ENCODE peak calls at places on chromosomes 5 and 9, in four cellular contexts. Q, L, I and N are unnamed samples.

GRCh38 chr9:122814545-122814944 is 13.8 kb downstream of the PDCL start:
- DNase-seq in L (no peak), Q (no peak), I (no peak), N (no peak)

GRCh38 chr9:19117039-19117716 is 10.1 kb downstream of the PLIN2 start:
- DNase-seq in Q (no peak), I (no peak), L (no peak), N (no peak)

GRCh38 chr5:7493622-7494021 is 97.7 kb downstream of the ADCY2 start:
- DNase-seq in I (no peak), L (no peak), Q (no peak), N (no peak)

GRCh38 chr5:123845356-123846100 is 333.6 kb downstream of the CSNK1G3 start:
- DNase-seq in Q (no peak), L (no peak), I (no peak), N (no peak)

GRCh38 chr5:112915831-112916230 is 6.2 kb downstream of the REEP5 start:
- DNase-seq in Q (no peak), I (no peak), L (no peak), N (no peak)

GRCh38 chr5:140672455-140673186 is 755 bp downstream of the DND1 start:
- DNase-seq in Q (no peak), I (no peak), L (peak), N (peak)

GRCh38 chr5:109612278-109612905 is 77.3 kb upstream of the MAN2A1 start:
- DNase-seq in I (no peak), L (no peak), Q (no peak), N (no peak)

GRCh38 chr5:149776376-149777305 is 46.5 kb downstream of the PPARGC1B start:
- DNase-seq in I (no peak), L (no peak), Q (no peak), N (no peak)

GRCh38 chr5:132765311-132766019 is 11.6 kb downstream of the SEPTIN8 start:
- DNase-seq in I (no peak), Q (no peak), L (no peak), N (no peak)

GRCh38 chr9:133167769-133168168 is 4.1 kb upstream of the GBGT1 start:
- DNase-seq in L (peak), I (no peak), Q (no peak), N (no peak)

GRCh38 chr9:7154650-7155049 is 396.9 kb downstream of the KDM4C start:
- DNase-seq in L (no peak), Q (no peak), I (no peak), N (no peak)

GRCh38 chr5:141560725-141561483 is 57.9 kb downstream of the DIAPH1 start:
- DNase-seq in Q (peak), L (peak), I (peak), N (peak)

GRCh38 chr5:164688437-164688836 is 1183.0 kb downstream of the MAT2B start:
- DNase-seq in Q (no peak), L (no peak), I (no peak), N (no peak)

GRCh38 chr5:151680944-151681427 is 5.7 kb downstream of the SPARC start:
- DNase-seq in Q (no peak), L (no peak), I (no peak), N (peak)

GRCh38 chr5:154260224-154260859 is 69.8 kb downstream of the GALNT10 start:
- DNase-seq in Q (no peak), I (no peak), L (no peak), N (peak)

GRCh38 chr9:95736370-95736769 is 139.1 kb upstream of the ERCC6L2 start:
- DNase-seq in L (no peak), Q (no peak), I (no peak), N (no peak)

GRCh38 chr5:136066705-136067271 is 38.0 kb downstream of the TGFBI start:
- DNase-seq in I (no peak), Q (peak), L (no peak), N (peak)

GRCh38 chr9:2691212-2691611 is 26.1 kb upstream of the KCNV2 start:
- DNase-seq in Q (no peak), L (no peak), I (no peak), N (no peak)

GRCh38 chr9:114386886-114387677 is 700 bp downstream of the AKNA start:
- DNase-seq in Q (no peak), L (peak), I (peak), N (peak)

GRCh38 chr9:77084094-77084493 is 64.6 kb downstream of the FOXB2 start:
- DNase-seq in I (no peak), L (no peak), Q (no peak), N (no peak)

GRCh38 chr5:28512648-28513047 is 1474.3 kb upstream of the CDH9 start:
- DNase-seq in Q (no peak), I (no peak), L (no peak), N (no peak)

GRCh38 chr5:114419941-114420340 is 58.1 kb downstream of the KCNN2 start:
- DNase-seq in L (no peak), Q (peak), I (peak), N (peak)

GRCh38 chr9:111414406-111414805 is 69.8 kb downstream of the ECPAS start:
- DNase-seq in I (no peak), Q (no peak), L (no peak), N (no peak)

GRCh38 chr5:54671111-54671531 is 153.6 kb downstream of the SNX18 start:
- DNase-seq in Q (no peak), I (no peak), L (no peak), N (peak)

GRCh38 chr9:15942806-15943424 is 390.1 kb downstream of the CCDC171 start:
- DNase-seq in L (no peak), I (no peak), Q (no peak), N (peak)

GRCh38 chr9:69471433-69471832 is 146.4 kb downstream of the ENTREP1 start:
- DNase-seq in Q (no peak), I (peak), L (no peak), N (no peak)

GRCh38 chr5:123645024-123645603 is 133.1 kb downstream of the CSNK1G3 start:
- DNase-seq in I (no peak), L (no peak), Q (no peak), N (no peak)

GRCh38 chr5:34685485-34686197 is 29.5 kb downstream of the RAI14 start:
- DNase-seq in I (peak), Q (no peak), L (no peak), N (peak)

GRCh38 chr5:74105126-74105780 is 479.3 kb downstream of the ARHGEF28 start:
- DNase-seq in L (no peak), Q (no peak), I (no peak), N (no peak)

GRCh38 chr5:155969510-155969909 is 357.5 kb upstream of the SGCD start:
- DNase-seq in I (no peak), Q (no peak), L (no peak), N (no peak)

GRCh38 chr5:142915840-142916424 is 145.8 kb downstream of the ARHGAP26 start:
- DNase-seq in I (peak), Q (no peak), L (no peak), N (peak)

GRCh38 chr9:38044706-38045105 is 24.3 kb downstream of the SHB start:
- DNase-seq in L (no peak), I (no peak), Q (no peak), N (no peak)

GRCh38 chr9:89849096-89849495 is 244.3 kb downstream of the GADD45G start:
- DNase-seq in I (no peak), L (no peak), Q (no peak), N (no peak)

GRCh38 chr9:89850633-89851325 is 246.0 kb downstream of the GADD45G start:
- DNase-seq in Q (no peak), I (peak), L (peak), N (no peak)

GRCh38 chr9:89848060-89849040 is 243.5 kb downstream of the GADD45G start:
- DNase-seq in L (no peak), I (no peak), Q (no peak), N (no peak)

GRCh38 chr9:89853161-89853560 is 248.3 kb downstream of the GADD45G start:
- DNase-seq in I (no peak), L (no peak), Q (no peak), N (no peak)

DNA sequence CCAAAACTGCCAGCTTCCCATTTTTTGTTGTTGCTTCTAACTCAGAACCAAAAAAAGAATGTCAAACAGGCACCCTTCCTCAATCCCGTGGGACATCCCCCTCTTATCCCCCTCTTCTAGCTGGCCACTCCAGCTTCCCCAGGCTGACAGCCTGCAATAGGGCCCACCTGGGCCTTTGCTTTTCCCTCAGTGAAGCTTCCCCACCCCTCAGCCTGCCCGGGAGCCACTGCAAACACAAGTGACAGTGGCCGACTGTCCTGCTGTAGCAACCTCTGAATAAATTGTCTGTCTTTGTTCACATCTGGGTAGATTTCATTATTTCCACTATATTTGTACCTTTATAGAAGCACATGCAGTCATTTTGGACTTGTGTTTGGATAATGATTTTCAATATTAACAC is 245.3 kb downstream of the GADD45G start:
- DNase-seq in I (no peak), Q (no peak), L (no peak), N (no peak)
- H3K4me3 ChIP-seq in I (no peak), Q (no peak), L (no peak), N (no peak)

DNA sequence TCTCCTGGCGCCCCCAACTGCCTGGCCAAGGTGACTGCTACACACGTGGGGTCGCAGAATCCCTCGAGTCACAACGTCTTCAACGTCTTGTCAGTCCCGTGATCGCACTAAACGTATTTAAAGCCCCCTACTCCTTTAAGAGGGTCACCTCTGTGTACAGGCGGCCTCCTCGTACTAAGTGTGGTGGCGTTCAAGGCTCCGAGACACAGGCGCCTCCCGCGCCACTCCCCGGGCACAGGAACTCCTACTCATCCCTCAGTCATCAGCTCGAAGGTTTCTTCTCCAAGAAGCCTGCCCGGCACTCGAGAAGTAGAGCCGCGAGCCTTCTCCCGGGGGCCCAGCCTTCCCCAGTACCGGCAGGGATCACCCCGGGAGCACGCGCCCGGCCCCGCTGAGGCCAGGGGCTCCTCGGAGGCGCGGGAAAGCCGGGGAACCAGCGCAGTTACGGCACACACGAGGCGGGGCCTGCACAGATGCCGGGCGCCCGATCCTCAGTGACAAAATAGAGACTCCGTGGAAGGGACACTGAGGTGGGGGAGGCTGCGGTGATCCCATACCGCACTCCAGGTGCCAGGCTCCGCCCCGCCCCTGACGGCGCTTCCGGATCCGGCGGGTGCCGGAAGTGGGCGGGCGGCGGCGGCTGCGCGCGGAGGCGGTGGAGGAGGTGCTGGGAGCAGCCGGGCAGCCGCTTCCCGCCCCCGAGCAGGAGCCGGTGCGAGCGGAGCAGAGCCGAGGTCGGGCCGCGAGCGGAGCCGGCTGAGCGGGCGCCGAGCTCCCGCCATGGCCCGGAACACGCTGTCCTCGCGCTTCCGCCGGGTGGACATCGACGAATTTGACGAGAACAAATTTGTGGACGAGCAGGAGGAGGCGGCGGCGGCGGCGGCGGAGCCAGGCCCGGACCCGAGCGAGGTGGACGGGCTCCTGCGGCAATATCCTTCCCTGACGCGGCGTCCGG is 6.9 kb downstream of the ARPC5L start:
- DNase-seq in L (peak), I (peak), Q (peak), N (peak)
- TF ChIP-seq CTCF in L (no peak), I (peak), Q (peak), N (no peak)

GRCh38 chr9:98329904-98330303 is 74.5 kb upstream of the TBC1D2 start:
- DNase-seq in L (no peak), Q (no peak), I (no peak), N (no peak)

GRCh38 chr9:98330831-98331230 is 75.4 kb upstream of the TBC1D2 start:
- DNase-seq in Q (peak), L (no peak), I (peak), N (peak)

GRCh38 chr9:98333703-98334582 is 78.5 kb upstream of the TBC1D2 start:
- DNase-seq in Q (peak), I (peak), L (no peak), N (peak)

GRCh38 chr9:98332405-98332831 is 77.0 kb upstream of the TBC1D2 start:
- DNase-seq in Q (no peak), L (no peak), I (no peak), N (peak)

GRCh38 chr9:98331536-98332259 is 76.2 kb upstream of the TBC1D2 start:
- DNase-seq in I (no peak), Q (no peak), L (no peak), N (peak)
- H3K4me3 ChIP-seq in I (no peak), Q (no peak), L (no peak), N (no peak)

DNA sequence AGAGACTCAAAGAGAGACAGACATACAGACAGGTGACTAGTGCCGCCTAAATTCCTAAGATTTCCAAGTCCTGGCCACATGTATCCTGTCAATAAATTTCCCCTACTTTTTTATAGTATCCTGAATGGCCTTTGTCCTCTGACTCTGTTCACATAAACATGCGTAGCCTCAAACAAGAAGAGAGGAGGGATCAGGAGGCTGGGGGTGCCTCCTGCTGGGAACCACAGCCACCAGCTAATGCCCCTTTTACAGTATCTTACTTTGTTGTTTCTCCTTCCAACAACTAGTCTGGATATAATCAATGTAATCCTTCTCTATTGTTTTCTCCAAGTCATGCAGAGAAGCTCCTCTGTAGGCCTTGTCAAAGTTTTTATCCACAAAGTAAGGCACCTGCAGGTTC is 15.9 kb upstream of the SPATA24 start:
- DNase-seq in L (no peak), Q (no peak), I (no peak), N (no peak)
- TF ChIP-seq CTCF in L (no peak), Q (no peak), I (no peak), N (no peak)